ENCODE peak calls at places on chromosomes 7 and 10, in nine cellular contexts. X is HFF-Myc, A is lower lobe of right lung, I is fibroblast of the aortic adventitia, O is fibroblast of pulmonary artery, B is fibroblast of villous mesenchyme, F is bronchial epithelial cell, V is AG09309, C is heart right ventricle. G is an unnamed sample.

GRCh38 chr7:50664937-50665336 is 99.7 kb upstream of the DDC start:
- DNase-seq in X (no peak), A (no peak), I (no peak), O (no peak), B (no peak), F (no peak), V (no peak), C (no peak), G (no peak)

GRCh38 chr10:109922353-109922975 is 847 bp downstream of the XPNPEP1 start:
- DNase-seq in X (no peak), A (no peak), I (no peak), O (no peak), B (no peak), F (no peak), V (no peak), C (no peak), G (no peak)

GRCh38 chr7:130365511-130366441 is 14.5 kb upstream of the CPA1 start:
- DNase-seq in X (peak), A (no peak), I (peak), O (peak), B (peak), F (peak), V (no peak), C (no peak), G (no peak)

GRCh38 chr7:4945949-4946348 is 13.0 kb downstream of the MMD2 start:
- DNase-seq in X (no peak), A (no peak), I (no peak), O (no peak), B (no peak), F (no peak), V (no peak), C (no peak), G (no peak)

GRCh38 chr10:8043569-8044306 is 10.8 kb upstream of the GATA3 start:
- DNase-seq in X (no peak), A (no peak), I (no peak), O (no peak), B (no peak), F (no peak), V (no peak), C (no peak), G (no peak)

GRCh38 chr7:115558186-115558585 is 472.4 kb downstream of the TFEC start:
- DNase-seq in X (peak), A (no peak), I (peak), O (peak), B (peak), F (peak), V (peak), C (no peak), G (no peak)

GRCh38 chr10:69662173-69662685 is 32.2 kb downstream of the FAM241B start:
- DNase-seq in X (no peak), A (no peak), I (no peak), O (no peak), B (no peak), F (no peak), V (no peak), C (no peak), G (no peak)

GRCh38 chr7:66281678-66282593 is 76.8 kb downstream of the TPST1 start:
- DNase-seq in X (peak), A (no peak), I (peak), O (peak), B (peak), F (peak), V (peak), C (no peak), G (no peak)

GRCh38 chr7:28530175-28531142 is 118.1 kb downstream of the CREB5 start:
- DNase-seq in X (no peak), A (peak), I (no peak), O (no peak), B (peak), F (no peak), V (no peak), C (peak), G (no peak)

GRCh38 chr7:129569811-129570215 is 41.7 kb upstream of the NRF1 start:
- DNase-seq in X (peak), A (no peak), I (peak), O (peak), B (peak), F (peak), V (peak), C (no peak), G (no peak)

GRCh38 chr7:151129882-151130591 is 37.5 kb downstream of the GBX1 start:
- DNase-seq in X (no peak), A (no peak), I (no peak), O (no peak), B (no peak), F (no peak), V (no peak), C (no peak), G (no peak)

GRCh38 chr10:34581871-34582532 is 233.1 kb downstream of the PARD3 start:
- DNase-seq in X (no peak), A (no peak), I (peak), O (peak), B (peak), F (peak), V (no peak), C (no peak), G (no peak)

GRCh38 chr7:157526604-157527003 is 189.8 kb downstream of the DNAJB6 start:
- DNase-seq in X (no peak), A (no peak), I (no peak), O (no peak), B (no peak), F (no peak), V (no peak), C (no peak), G (peak)

GRCh38 chr7:98458090-98458875 is 57.4 kb upstream of the BAIAP2L1 start:
- DNase-seq in X (no peak), A (no peak), I (no peak), O (no peak), B (no peak), F (no peak), V (no peak), C (no peak), G (no peak)

GRCh38 chr7:66921396-66921917 is 432 bp downstream of the TMEM248 start:
- DNase-seq in X (no peak), A (no peak), I (peak), O (peak), B (peak), F (peak), V (no peak), C (no peak), G (peak)

GRCh38 chr7:74371381-74372059 is 82.2 kb upstream of the GTF2IRD1 start:
- DNase-seq in X (no peak), A (no peak), I (no peak), O (peak), B (no peak), F (peak), V (no peak), C (no peak), G (no peak)

GRCh38 chr7:27873006-27873295 is 133.0 kb downstream of the TAX1BP1 start:
- DNase-seq in X (no peak), A (no peak), I (no peak), O (no peak), B (peak), F (no peak), V (no peak), C (no peak), G (no peak)

GRCh38 chr7:41130596-41131236 is 572.2 kb downstream of the INHBA start:
- DNase-seq in X (no peak), A (no peak), I (no peak), O (no peak), B (peak), F (no peak), V (no peak), C (peak), G (no peak)

GRCh38 chr10:88831709-88832108 is 19.9 kb downstream of the ANKRD22 start:
- DNase-seq in X (no peak), A (no peak), I (no peak), O (no peak), B (no peak), F (peak), V (no peak), C (no peak), G (no peak)
- TF ChIP-seq CTCF in X (no peak), A (no peak), I (no peak), O (no peak), B (no peak), F (no peak), V (no peak), C (no peak), G (no peak)

DNA sequence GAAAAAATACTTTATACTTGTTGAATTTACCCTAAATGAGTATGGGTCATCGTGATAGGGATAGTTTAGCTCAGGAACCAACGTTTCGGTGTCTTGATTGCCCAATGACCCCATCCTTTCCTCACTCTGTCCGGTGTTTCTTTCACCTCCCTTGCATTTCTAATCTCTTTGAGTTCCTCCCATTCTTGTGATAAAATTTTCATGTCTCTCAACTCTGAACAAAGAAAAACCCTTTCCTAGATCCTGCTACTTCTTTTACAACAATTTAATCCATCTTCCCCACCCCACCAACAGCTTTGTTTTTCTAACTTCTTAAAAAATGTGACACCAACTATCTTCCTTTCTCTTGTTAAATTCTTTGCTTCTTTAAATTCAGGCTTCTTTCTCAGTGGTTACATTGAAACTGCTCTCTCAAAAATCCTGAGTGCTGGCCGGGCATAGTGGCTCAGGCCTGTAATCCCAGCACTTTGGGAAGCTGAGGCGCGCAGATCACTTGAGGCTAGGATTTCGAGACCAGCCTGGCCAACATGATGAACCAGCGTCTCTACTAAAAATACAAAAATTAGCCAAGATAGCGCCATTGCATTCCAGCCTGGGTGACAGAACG is 130.3 kb upstream of the MINDY3 start:
- DNase-seq in X (no peak), A (no peak), I (no peak), O (no peak), B (no peak), F (no peak), V (no peak), C (no peak), G (no peak)
- TF ChIP-seq CTCF in X (no peak), A (no peak), I (no peak), O (no peak), B (no peak), F (no peak), V (no peak), C (no peak), G (no peak)

GRCh38 chr7:26318921-26319320 is 27.3 kb downstream of the SNX10 start:
- DNase-seq in X (no peak), A (no peak), I (peak), O (no peak), B (no peak), F (no peak), V (no peak), C (no peak), G (no peak)
- TF ChIP-seq CTCF in X (no peak), A (no peak), I (no peak), O (no peak), B (no peak), F (no peak), V (no peak), C (peak), G (no peak)

GRCh38 chr7:45479781-45480180 is 94.4 kb upstream of the ADCY1 start:
- DNase-seq in X (no peak), A (no peak), I (no peak), O (no peak), B (no peak), F (no peak), V (no peak), C (no peak), G (no peak)
- TF ChIP-seq CTCF in X (no peak), A (no peak), I (no peak), O (no peak), B (no peak), F (no peak), V (no peak), C (no peak), G (no peak)

GRCh38 chr7:2761131-2761624 is 73.2 kb downstream of the AMZ1 start:
- DNase-seq in X (no peak), A (no peak), I (no peak), O (no peak), B (no peak), F (no peak), V (no peak), C (no peak), G (no peak)

GRCh38 chr7:2758673-2759603 is 70.9 kb downstream of the AMZ1 start:
- DNase-seq in X (no peak), A (no peak), I (no peak), O (no peak), B (no peak), F (peak), V (no peak), C (no peak), G (no peak)

GRCh38 chr7:2759736-2760097 is 71.7 kb downstream of the AMZ1 start:
- DNase-seq in X (no peak), A (no peak), I (no peak), O (no peak), B (no peak), F (no peak), V (no peak), C (no peak), G (no peak)

GRCh38 chr7:2761801-2762497 is 73.9 kb downstream of the AMZ1 start:
- DNase-seq in X (no peak), A (no peak), I (no peak), O (no peak), B (no peak), F (no peak), V (no peak), C (no peak), G (no peak)

GRCh38 chr7:2760098-2760889 is 72.3 kb downstream of the AMZ1 start:
- DNase-seq in X (no peak), A (peak), I (peak), O (peak), B (peak), F (peak), V (no peak), C (peak), G (no peak)
- TF ChIP-seq CTCF in X (peak), A (peak), I (peak), O (peak), B (peak), F (peak), V (peak), C (peak), G (no peak)

GRCh38 chr7:144063710-144064109 is 5.9 kb upstream of the OR2A25 start:
- DNase-seq in X (no peak), A (no peak), I (no peak), O (no peak), B (no peak), F (no peak), V (no peak), C (no peak), G (no peak)
- TF ChIP-seq CTCF in X (peak), A (no peak), I (peak), O (peak), B (peak), F (peak), V (peak), C (no peak), G (no peak)

G was measured in activated B cell treated with CpG ODN at 0.5 μM for 24 hours.